ENCODE peak calls at places on chromosomes 1 and 21, in five cellular contexts. One of them, this sample, is unnamed.
A peak's percentile ranks its signal among the peaks of the same experiment; 100 is the strongest.

GRCh38 chr1:83882906-83883305 is 116.0 kb downstream of the TTLL7 start:
- DNase-seq in GM23248: peak; percentile 92
- DNase-seq in body of pancreas: peak; percentile 8
- DNase-seq in sigmoid colon: no peak
- DNase-seq in cardiac muscle cell: no peak
- DNase-seq in this sample: no peak

GRCh38 chr1:202688401-202688800 is 21.9 kb downstream of the SYT2 start:
- DNase-seq in body of pancreas: no peak
- DNase-seq in GM23248: peak; percentile 35
- DNase-seq in sigmoid colon: no peak
- DNase-seq in cardiac muscle cell: no peak
- DNase-seq in this sample: no peak

GRCh38 chr1:45409243-45409642 is 69.0 kb upstream of the MUTYH start:
- DNase-seq in sigmoid colon: no peak
- DNase-seq in GM23248: no peak
- DNase-seq in cardiac muscle cell: no peak
- DNase-seq in body of pancreas: no peak
- DNase-seq in this sample: no peak

GRCh38 chr1:37476460-37477197 is 2.2 kb downstream of the ZC3H12A start:
- DNase-seq in sigmoid colon: peak; percentile 94
- DNase-seq in cardiac muscle cell: no peak
- DNase-seq in body of pancreas: peak; percentile 86
- DNase-seq in GM23248: peak; percentile 93
- DNase-seq in this sample: peak; percentile 80

GRCh38 chr1:178513278-178513983 is 522 bp downstream of the TEX35 start:
- DNase-seq in sigmoid colon: peak; percentile 46
- DNase-seq in body of pancreas: no peak
- DNase-seq in GM23248: peak; percentile 54
- DNase-seq in cardiac muscle cell: peak; percentile 30
- DNase-seq in this sample: no peak

GRCh38 chr1:230169454-230170152 is 102.6 kb downstream of the GALNT2 start:
- DNase-seq in body of pancreas: no peak
- DNase-seq in sigmoid colon: no peak
- DNase-seq in cardiac muscle cell: no peak
- DNase-seq in GM23248: no peak
- DNase-seq in this sample: no peak

GRCh38 chr1:218211241-218211640 is 73.9 kb upstream of the RRP15 start:
- DNase-seq in GM23248: peak; percentile 30
- DNase-seq in sigmoid colon: no peak
- DNase-seq in cardiac muscle cell: no peak
- DNase-seq in body of pancreas: no peak
- DNase-seq in this sample: no peak

GRCh38 chr1:54745274-54745673 is 19.0 kb downstream of the PARS2 start:
- DNase-seq in body of pancreas: no peak
- DNase-seq in sigmoid colon: no peak
- DNase-seq in cardiac muscle cell: no peak
- DNase-seq in GM23248: no peak
- DNase-seq in this sample: no peak

GRCh38 chr1:16012590-16013219 is 5.1 kb downstream of the HSPB7 start:
- DNase-seq in body of pancreas: peak; percentile 84
- DNase-seq in cardiac muscle cell: peak; percentile 96
- DNase-seq in GM23248: peak; percentile 80
- DNase-seq in sigmoid colon: peak; percentile 89
- DNase-seq in this sample: peak; percentile 87

GRCh38 chr1:22370190-22370498 is 81.5 kb upstream of the ZBTB40 start:
- DNase-seq in body of pancreas: no peak
- DNase-seq in GM23248: no peak
- DNase-seq in sigmoid colon: no peak
- DNase-seq in cardiac muscle cell: no peak
- DNase-seq in this sample: no peak

GRCh38 chr1:233166896-233167295 is 128.6 kb downstream of the PCNX2 start:
- DNase-seq in GM23248: peak; percentile 44
- DNase-seq in sigmoid colon: no peak
- DNase-seq in body of pancreas: no peak
- DNase-seq in cardiac muscle cell: no peak
- DNase-seq in this sample: no peak

GRCh38 chr1:244865028-244865371 is 657 bp upstream of the HNRNPU start:
- DNase-seq in cardiac muscle cell: peak; percentile 30
- DNase-seq in body of pancreas: peak; percentile 46
- DNase-seq in GM23248: peak; percentile 61
- DNase-seq in sigmoid colon: peak; percentile 71
- DNase-seq in this sample: no peak

GRCh38 chr1:244461254-244462071 is at the start of gene CATSPERE:
- DNase-seq in cardiac muscle cell: peak; percentile 81
- DNase-seq in sigmoid colon: peak; percentile 93
- DNase-seq in GM23248: peak; percentile 95
- DNase-seq in body of pancreas: peak; percentile 94
- DNase-seq in this sample: peak; percentile 94

GRCh38 chr1:46447499-46448108 is 42.0 kb upstream of the DMBX1 start:
- DNase-seq in cardiac muscle cell: no peak
- DNase-seq in sigmoid colon: no peak
- DNase-seq in GM23248: no peak
- DNase-seq in body of pancreas: no peak
- DNase-seq in this sample: no peak

GRCh38 chr1:58814251-58815068 is 30.6 kb upstream of the JUN start:
- DNase-seq in body of pancreas: peak; percentile 55
- DNase-seq in sigmoid colon: peak; percentile 70
- DNase-seq in GM23248: no peak
- DNase-seq in cardiac muscle cell: no peak
- DNase-seq in this sample: peak; percentile 79

GRCh38 chr1:25566186-25566729 is 22.9 kb downstream of the LDLRAP1 start:
- DNase-seq in sigmoid colon: no peak
- DNase-seq in body of pancreas: no peak
- DNase-seq in GM23248: no peak
- DNase-seq in cardiac muscle cell: no peak
- DNase-seq in this sample: no peak

GRCh38 chr1:25568090-25568833 is 24.9 kb downstream of the LDLRAP1 start:
- DNase-seq in GM23248: peak; percentile 98
- DNase-seq in body of pancreas: no peak
- DNase-seq in sigmoid colon: peak; percentile 83
- DNase-seq in cardiac muscle cell: no peak
- DNase-seq in this sample: peak; percentile 66

GRCh38 chr1:25566730-25567341 is 23.4 kb downstream of the LDLRAP1 start:
- DNase-seq in cardiac muscle cell: peak; percentile 39
- DNase-seq in sigmoid colon: peak; percentile 89
- DNase-seq in body of pancreas: no peak
- DNase-seq in GM23248: peak; percentile 94
- DNase-seq in this sample: peak; percentile 94

GRCh38 chr1:25568834-25569598 is 25.6 kb downstream of the LDLRAP1 start:
- DNase-seq in GM23248: peak; percentile 98
- DNase-seq in cardiac muscle cell: no peak
- DNase-seq in body of pancreas: no peak
- DNase-seq in sigmoid colon: peak; percentile 77
- DNase-seq in this sample: peak; percentile 74

DNA sequence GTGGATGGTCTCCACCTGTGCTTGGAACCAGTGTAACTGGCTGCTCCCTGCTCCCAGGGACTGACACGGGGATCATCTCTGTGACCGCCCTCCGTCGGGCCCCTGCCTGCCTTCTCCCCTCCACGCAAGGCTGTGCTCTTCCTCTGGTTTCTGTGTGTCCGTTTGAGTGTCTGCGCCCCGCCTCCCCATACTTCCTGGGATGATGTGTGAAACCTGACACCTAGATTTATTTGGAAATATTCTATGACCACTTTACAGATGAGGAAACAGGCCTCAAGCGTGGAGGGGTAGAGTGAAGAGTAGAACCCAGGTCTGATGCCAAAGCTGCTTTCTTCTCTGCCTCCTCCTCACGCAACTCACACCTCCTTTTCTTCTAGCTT is 24.3 kb downstream of the LDLRAP1 start:
- DNase-seq in sigmoid colon: peak; percentile 80
- DNase-seq in GM23248: peak; percentile 64
- DNase-seq in cardiac muscle cell: no peak
- DNase-seq in body of pancreas: no peak
- DNase-seq in this sample: peak; percentile 73
- H3K27ac ChIP-seq in sigmoid colon: peak overlapping the region; percentile 86
- H3K27ac ChIP-seq in GM23248: peak overlapping the region; percentile 99
- H3K27ac ChIP-seq in cardiac muscle cell: no peak overlapping the region
- H3K27ac ChIP-seq in body of pancreas: no peak overlapping the region
- H3K27ac ChIP-seq in this sample: peak overlapping the region; percentile 89

GRCh38 chr1:217021400-217021799 is 298.2 kb upstream of the ESRRG start:
- DNase-seq in sigmoid colon: no peak
- DNase-seq in GM23248: no peak
- DNase-seq in cardiac muscle cell: no peak
- DNase-seq in body of pancreas: no peak
- DNase-seq in this sample: no peak

GRCh38 chr1:217014066-217014465 is 290.8 kb upstream of the ESRRG start:
- DNase-seq in cardiac muscle cell: peak; percentile 51
- DNase-seq in GM23248: no peak
- DNase-seq in sigmoid colon: no peak
- DNase-seq in body of pancreas: no peak
- DNase-seq in this sample: no peak

GRCh38 chr1:217017172-217017571 is 293.9 kb upstream of the ESRRG start:
- DNase-seq in cardiac muscle cell: no peak
- DNase-seq in body of pancreas: no peak
- DNase-seq in GM23248: no peak
- DNase-seq in sigmoid colon: no peak
- DNase-seq in this sample: no peak

GRCh38 chr1:217019475-217019874 is 296.2 kb upstream of the ESRRG start:
- DNase-seq in GM23248: no peak
- DNase-seq in body of pancreas: no peak
- DNase-seq in sigmoid colon: no peak
- DNase-seq in cardiac muscle cell: no peak
- DNase-seq in this sample: no peak

GRCh38 chr1:217018648-217019047 is 295.4 kb upstream of the ESRRG start:
- DNase-seq in sigmoid colon: no peak
- DNase-seq in body of pancreas: no peak
- DNase-seq in GM23248: no peak
- DNase-seq in cardiac muscle cell: no peak
- DNase-seq in this sample: no peak
- H3K4me1 ChIP-seq in sigmoid colon: no peaks in the 10 kb centered on the region
- H3K4me1 ChIP-seq in body of pancreas: peaks cover 15% of the 10 kb centered on the region
- H3K4me1 ChIP-seq in GM23248: no peaks in the 10 kb centered on the region
- H3K4me1 ChIP-seq in cardiac muscle cell: peaks cover 33% of the 10 kb centered on the region
- H3K4me1 ChIP-seq in this sample: no peaks in the 10 kb centered on the region

GRCh38 chr21:45241357-45241756 is 46.3 kb downstream of the POFUT2 start:
- DNase-seq in cardiac muscle cell: no peak
- DNase-seq in GM23248: no peak
- DNase-seq in sigmoid colon: no peak
- DNase-seq in body of pancreas: no peak
- DNase-seq in this sample: no peak
- H3K9me3 ChIP-seq in cardiac muscle cell: no peaks in the 10 kb centered on the region
- H3K9me3 ChIP-seq in GM23248: no peaks in the 10 kb centered on the region
- H3K9me3 ChIP-seq in sigmoid colon: no peaks in the 10 kb centered on the region
- H3K9me3 ChIP-seq in body of pancreas: peaks cover 6% of the 10 kb centered on the region
- H3K9me3 ChIP-seq in this sample: peaks cover 5% of the 10 kb centered on the region

GRCh38 chr1:234683856-234684632 is 74.1 kb upstream of the IRF2BP2 start:
- DNase-seq in cardiac muscle cell: no peak
- DNase-seq in body of pancreas: peak; percentile 95
- DNase-seq in GM23248: peak; percentile 89
- DNase-seq in sigmoid colon: peak; percentile 91
- DNase-seq in this sample: peak; percentile 63

GRCh38 chr1:234681990-234682389 is 72.0 kb upstream of the IRF2BP2 start:
- DNase-seq in GM23248: no peak
- DNase-seq in cardiac muscle cell: no peak
- DNase-seq in body of pancreas: no peak
- DNase-seq in sigmoid colon: no peak
- DNase-seq in this sample: no peak

GRCh38 chr1:234684854-234685253 is 74.9 kb upstream of the IRF2BP2 start:
- DNase-seq in cardiac muscle cell: no peak
- DNase-seq in sigmoid colon: no peak
- DNase-seq in GM23248: peak; percentile 26
- DNase-seq in body of pancreas: no peak
- DNase-seq in this sample: peak; percentile 45

GRCh38 chr1:234681065-234681464 is 71.1 kb upstream of the IRF2BP2 start:
- DNase-seq in sigmoid colon: no peak
- DNase-seq in GM23248: no peak
- DNase-seq in body of pancreas: no peak
- DNase-seq in cardiac muscle cell: no peak
- DNase-seq in this sample: no peak

GRCh38 chr1:234683127-234683855 is 73.3 kb upstream of the IRF2BP2 start:
- DNase-seq in sigmoid colon: no peak
- DNase-seq in GM23248: no peak
- DNase-seq in body of pancreas: no peak
- DNase-seq in cardiac muscle cell: no peak
- DNase-seq in this sample: no peak
- H3K27ac ChIP-seq in sigmoid colon: peak overlapping the region; percentile 78
- H3K27ac ChIP-seq in GM23248: no peak overlapping the region
- H3K27ac ChIP-seq in body of pancreas: peak overlapping the region; percentile 75
- H3K27ac ChIP-seq in cardiac muscle cell: no peak overlapping the region
- H3K27ac ChIP-seq in this sample: peak overlapping the region; percentile 73

DNA sequence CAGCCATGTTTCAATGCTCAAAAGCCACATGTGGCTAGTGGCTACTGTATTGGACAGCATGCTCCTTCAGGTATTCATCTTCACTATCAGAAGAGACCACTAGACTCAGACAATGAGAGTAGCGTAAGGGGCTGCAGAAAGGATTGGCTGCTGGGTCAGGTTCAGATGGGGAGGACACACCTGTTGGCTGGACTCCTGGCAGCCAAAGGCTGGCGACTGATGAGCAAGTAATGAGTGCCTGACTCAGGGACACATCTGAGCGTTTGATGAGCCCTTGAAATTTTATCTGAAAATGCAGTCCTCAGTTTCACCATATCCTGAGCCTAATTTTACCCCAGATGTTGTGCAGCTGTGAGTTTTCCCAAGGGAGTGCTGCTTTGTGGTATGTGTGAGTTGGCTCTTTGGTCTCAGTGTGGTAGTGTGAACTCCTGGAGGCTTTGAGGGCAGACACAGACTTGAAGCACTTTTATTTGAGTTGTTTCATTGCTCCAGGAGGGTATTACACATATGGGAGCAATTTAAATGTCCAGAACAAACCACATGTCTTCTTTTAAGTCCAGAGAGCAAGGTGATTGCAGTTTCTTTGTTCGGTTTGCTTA is 9.6 kb downstream of the ST6GALNAC3 start:
- DNase-seq in body of pancreas: peak; percentile 35
- DNase-seq in sigmoid colon: no peak
- DNase-seq in cardiac muscle cell: no peak
- DNase-seq in GM23248: no peak
- DNase-seq in this sample: no peak
- H3K4me1 ChIP-seq in body of pancreas: no peaks in the 10 kb centered on the region
- H3K4me1 ChIP-seq in sigmoid colon: no peaks in the 10 kb centered on the region
- H3K4me1 ChIP-seq in cardiac muscle cell: peaks cover 13% of the 10 kb centered on the region
- H3K4me1 ChIP-seq in GM23248: no peaks in the 10 kb centered on the region
- H3K4me1 ChIP-seq in this sample: no peaks in the 10 kb centered on the region

GRCh38 chr21:23155281-23155680 is 2157.1 kb downstream of the NCAM2 start:
- DNase-seq in GM23248: no peak
- DNase-seq in sigmoid colon: no peak
- DNase-seq in body of pancreas: no peak
- DNase-seq in cardiac muscle cell: no peak
- DNase-seq in this sample: no peak

GRCh38 chr21:23152130-23152529 is 2153.9 kb downstream of the NCAM2 start:
- DNase-seq in GM23248: no peak
- DNase-seq in body of pancreas: no peak
- DNase-seq in sigmoid colon: no peak
- DNase-seq in cardiac muscle cell: no peak
- DNase-seq in this sample: no peak
- H3K9me3 ChIP-seq in GM23248: no peaks in the 10 kb centered on the region
- H3K9me3 ChIP-seq in body of pancreas: no peaks in the 10 kb centered on the region
- H3K9me3 ChIP-seq in sigmoid colon: no peaks in the 10 kb centered on the region
- H3K9me3 ChIP-seq in cardiac muscle cell: peaks cover 3% of the 10 kb centered on the region
- H3K9me3 ChIP-seq in this sample: no peaks in the 10 kb centered on the region

GRCh38 chr1:6043561-6043960 is 2.1 kb upstream of the KCNAB2 start:
- DNase-seq in sigmoid colon: no peak
- DNase-seq in cardiac muscle cell: no peak
- DNase-seq in body of pancreas: no peak
- DNase-seq in GM23248: no peak
- DNase-seq in this sample: no peak
- H3K27ac ChIP-seq in sigmoid colon: no peak overlapping the region
- H3K27ac ChIP-seq in cardiac muscle cell: no peak overlapping the region
- H3K27ac ChIP-seq in body of pancreas: no peak overlapping the region
- H3K27ac ChIP-seq in GM23248: no peak overlapping the region
- H3K27ac ChIP-seq in this sample: no peak overlapping the region